ENCODE peak calls at places on chromosomes 16 and 17, in four cellular contexts. One of them, this sample, is unnamed.

GRCh38 chr16:22425036-22425801 is 50.8 kb upstream of the CDR2 start:
- DNase-seq in sigmoid colon: peak; percentile 78
- DNase-seq in esophagus squamous epithelium: no peak
- DNase-seq in neural progenitor cell: no peak
- DNase-seq in this sample: no peak

GRCh38 chr17:40068917-40069750 is 6.4 kb downstream of the THRA start:
- DNase-seq in esophagus squamous epithelium: no peak
- DNase-seq in sigmoid colon: peak; percentile 99
- DNase-seq in neural progenitor cell: peak; percentile 60
- DNase-seq in this sample: peak; percentile 90

GRCh38 chr17:65055280-65055707 is 1.2 kb downstream of the GNA13 start:
- DNase-seq in sigmoid colon: no peak
- DNase-seq in esophagus squamous epithelium: no peak
- DNase-seq in neural progenitor cell: no peak
- DNase-seq in this sample: no peak

GRCh38 chr17:75631353-75631752 is 1.9 kb upstream of the SMIM5 start:
- DNase-seq in sigmoid colon: no peak
- DNase-seq in neural progenitor cell: no peak
- DNase-seq in esophagus squamous epithelium: no peak
- DNase-seq in this sample: no peak

GRCh38 chr16:11139624-11140375 is 116.2 kb downstream of the SOCS1 start:
- DNase-seq in sigmoid colon: no peak
- DNase-seq in esophagus squamous epithelium: no peak
- DNase-seq in neural progenitor cell: peak; percentile 21
- DNase-seq in this sample: no peak

GRCh38 chr17:42130310-42130936 is 7.8 kb downstream of the HSPB9 start:
- DNase-seq in neural progenitor cell: no peak
- DNase-seq in esophagus squamous epithelium: no peak
- DNase-seq in sigmoid colon: no peak
- DNase-seq in this sample: no peak

GRCh38 chr16:87150359-87151280 is 166.6 kb downstream of the C16orf95 start:
- DNase-seq in neural progenitor cell: no peak
- DNase-seq in sigmoid colon: no peak
- DNase-seq in esophagus squamous epithelium: no peak
- DNase-seq in this sample: no peak

GRCh38 chr16:86994651-86995171 is 322.5 kb downstream of the C16orf95 start:
- DNase-seq in neural progenitor cell: peak; percentile 50
- DNase-seq in sigmoid colon: peak; percentile 45
- DNase-seq in esophagus squamous epithelium: no peak
- DNase-seq in this sample: no peak

GRCh38 chr16:9107025-9107970 is 15.9 kb downstream of the HAPSTR1 start:
- DNase-seq in neural progenitor cell: no peak
- DNase-seq in sigmoid colon: no peak
- DNase-seq in esophagus squamous epithelium: no peak
- DNase-seq in this sample: no peak

GRCh38 chr17:33459078-33459940 is 166.2 kb upstream of the ASIC2 start:
- DNase-seq in sigmoid colon: no peak
- DNase-seq in esophagus squamous epithelium: no peak
- DNase-seq in neural progenitor cell: no peak
- DNase-seq in this sample: no peak

GRCh38 chr16:15141586-15141985 is 47.5 kb upstream of the RRN3 start:
- DNase-seq in neural progenitor cell: no peak
- DNase-seq in esophagus squamous epithelium: no peak
- DNase-seq in sigmoid colon: peak; percentile 64
- DNase-seq in this sample: no peak

GRCh38 chr16:19291459-19291858 is 5.9 kb downstream of the CLEC19A start:
- DNase-seq in sigmoid colon: no peak
- DNase-seq in neural progenitor cell: peak; percentile 96
- DNase-seq in esophagus squamous epithelium: no peak
- DNase-seq in this sample: no peak

GRCh38 chr17:39399792-39400191 is 1.6 kb downstream of the FBXL20 start:
- DNase-seq in sigmoid colon: no peak
- DNase-seq in neural progenitor cell: no peak
- DNase-seq in esophagus squamous epithelium: no peak
- DNase-seq in this sample: no peak

GRCh38 chr16:74275031-74275636 is 21.5 kb upstream of the PSMD7 start:
- DNase-seq in sigmoid colon: no peak
- DNase-seq in esophagus squamous epithelium: no peak
- DNase-seq in neural progenitor cell: no peak
- DNase-seq in this sample: no peak

GRCh38 chr16:49510676-49511305 is 137.2 kb downstream of the C16orf78 start:
- DNase-seq in esophagus squamous epithelium: no peak
- DNase-seq in sigmoid colon: no peak
- DNase-seq in neural progenitor cell: no peak
- DNase-seq in this sample: no peak

GRCh38 chr16:70162041-70162451 is 11.5 kb upstream of the CLEC18C start:
- DNase-seq in esophagus squamous epithelium: no peak
- DNase-seq in sigmoid colon: no peak
- DNase-seq in neural progenitor cell: no peak
- DNase-seq in this sample: no peak

GRCh38 chr16:49469930-49470451 is 96.4 kb downstream of the C16orf78 start:
- DNase-seq in sigmoid colon: peak; percentile 46
- DNase-seq in neural progenitor cell: no peak
- DNase-seq in esophagus squamous epithelium: no peak
- DNase-seq in this sample: no peak

GRCh38 chr16:1196494-1196893 is 28.6 kb downstream of the TPSG1 start:
- DNase-seq in neural progenitor cell: no peak
- DNase-seq in sigmoid colon: no peak
- DNase-seq in esophagus squamous epithelium: no peak
- DNase-seq in this sample: no peak

GRCh38 chr16:84483882-84484565 is 20.4 kb downstream of the MEAK7 start:
- DNase-seq in neural progenitor cell: no peak
- DNase-seq in esophagus squamous epithelium: no peak
- DNase-seq in sigmoid colon: no peak
- DNase-seq in this sample: no peak

GRCh38 chr17:19482571-19482970 is 51.1 kb upstream of the SLC47A1 start:
- DNase-seq in sigmoid colon: no peak
- DNase-seq in neural progenitor cell: no peak
- DNase-seq in esophagus squamous epithelium: no peak
- DNase-seq in this sample: no peak

GRCh38 chr17:68646626-68647526 is 45.7 kb upstream of the FAM20A start:
- DNase-seq in sigmoid colon: no peak
- DNase-seq in neural progenitor cell: no peak
- DNase-seq in esophagus squamous epithelium: no peak
- DNase-seq in this sample: no peak

GRCh38 chr16:3458852-3459361 is 15.4 kb downstream of the NAA60 start:
- DNase-seq in neural progenitor cell: no peak
- DNase-seq in sigmoid colon: no peak
- DNase-seq in esophagus squamous epithelium: no peak
- DNase-seq in this sample: no peak

GRCh38 chr16:5504028-5504758 is 406.6 kb upstream of the EEF2KMT start:
- DNase-seq in sigmoid colon: peak; percentile 72
- DNase-seq in esophagus squamous epithelium: no peak
- DNase-seq in neural progenitor cell: no peak
- DNase-seq in this sample: no peak

GRCh38 chr17:60439501-60439900 is 17.2 kb downstream of the CHCT1 start:
- DNase-seq in neural progenitor cell: no peak
- DNase-seq in sigmoid colon: no peak
- DNase-seq in esophagus squamous epithelium: no peak
- DNase-seq in this sample: no peak

GRCh38 chr17:80118601-80119270 is 17.4 kb downstream of the GAA start:
- DNase-seq in sigmoid colon: peak; percentile 46
- DNase-seq in esophagus squamous epithelium: no peak
- DNase-seq in neural progenitor cell: no peak
- DNase-seq in this sample: no peak

GRCh38 chr17:75894049-75894742 is 2.6 kb downstream of the TRIM65 start:
- DNase-seq in neural progenitor cell: peak; percentile 55
- DNase-seq in esophagus squamous epithelium: no peak
- DNase-seq in sigmoid colon: peak; percentile 79
- DNase-seq in this sample: no peak

GRCh38 chr17:39674702-39675389 is 6.6 kb downstream of the PNMT start:
- DNase-seq in sigmoid colon: no peak
- DNase-seq in neural progenitor cell: no peak
- DNase-seq in esophagus squamous epithelium: no peak
- DNase-seq in this sample: no peak

GRCh38 chr17:80955673-80956306 is 35.9 kb upstream of the CHMP6 start:
- DNase-seq in esophagus squamous epithelium: no peak
- DNase-seq in neural progenitor cell: peak; percentile 67
- DNase-seq in sigmoid colon: peak; percentile 46
- DNase-seq in this sample: no peak

GRCh38 chr17:37614391-37614790 is 5.2 kb upstream of the SYNRG start:
- DNase-seq in neural progenitor cell: no peak
- DNase-seq in esophagus squamous epithelium: no peak
- DNase-seq in sigmoid colon: no peak
- DNase-seq in this sample: no peak

GRCh38 chr16:88602091-88602490 is 31.9 kb downstream of the ZC3H18 start:
- DNase-seq in neural progenitor cell: no peak
- DNase-seq in esophagus squamous epithelium: no peak
- DNase-seq in sigmoid colon: no peak
- DNase-seq in this sample: no peak

GRCh38 chr16:88610080-88610479 is 28.3 kb upstream of the IL17C start:
- DNase-seq in neural progenitor cell: peak; percentile 42
- DNase-seq in esophagus squamous epithelium: no peak
- DNase-seq in sigmoid colon: no peak
- DNase-seq in this sample: no peak

GRCh38 chr16:88608076-88608475 is 30.3 kb upstream of the IL17C start:
- DNase-seq in sigmoid colon: no peak
- DNase-seq in neural progenitor cell: no peak
- DNase-seq in esophagus squamous epithelium: no peak
- DNase-seq in this sample: no peak

GRCh38 chr16:88605186-88606145 is 32.9 kb upstream of the IL17C start:
- DNase-seq in esophagus squamous epithelium: no peak
- DNase-seq in sigmoid colon: no peak
- DNase-seq in neural progenitor cell: no peak
- DNase-seq in this sample: no peak

GRCh38 chr16:88606146-88606757 is 32.1 kb upstream of the IL17C start:
- DNase-seq in sigmoid colon: no peak
- DNase-seq in esophagus squamous epithelium: no peak
- DNase-seq in neural progenitor cell: no peak
- DNase-seq in this sample: no peak
- H3K4me1 ChIP-seq in sigmoid colon: no peaks in the 10 kb centered on the region
- H3K4me1 ChIP-seq in esophagus squamous epithelium: no peaks in the 10 kb centered on the region
- H3K4me1 ChIP-seq in neural progenitor cell: no peaks in the 10 kb centered on the region
- H3K4me1 ChIP-seq in this sample: no peaks in the 10 kb centered on the region

GRCh38 chr17:27299384-27300049 is 5.6 kb downstream of the WSB1 start:
- DNase-seq in neural progenitor cell: no peak
- DNase-seq in sigmoid colon: no peak
- DNase-seq in esophagus squamous epithelium: no peak
- DNase-seq in this sample: no peak

GRCh38 chr17:27295945-27296344 is 2.0 kb downstream of the WSB1 start:
- DNase-seq in neural progenitor cell: no peak
- DNase-seq in sigmoid colon: no peak
- DNase-seq in esophagus squamous epithelium: no peak
- DNase-seq in this sample: no peak

GRCh38 chr17:27293898-27294688 is at the start of gene WSB1:
- DNase-seq in neural progenitor cell: peak; percentile 97
- DNase-seq in esophagus squamous epithelium: peak; percentile 78
- DNase-seq in sigmoid colon: peak; percentile 97
- DNase-seq in this sample: peak; percentile 95

GRCh38 chr17:27294689-27295630 is 1.0 kb downstream of the WSB1 start:
- DNase-seq in neural progenitor cell: peak; percentile 82
- DNase-seq in esophagus squamous epithelium: peak; percentile 24
- DNase-seq in sigmoid colon: peak; percentile 89
- DNase-seq in this sample: peak; percentile 84

DNA sequence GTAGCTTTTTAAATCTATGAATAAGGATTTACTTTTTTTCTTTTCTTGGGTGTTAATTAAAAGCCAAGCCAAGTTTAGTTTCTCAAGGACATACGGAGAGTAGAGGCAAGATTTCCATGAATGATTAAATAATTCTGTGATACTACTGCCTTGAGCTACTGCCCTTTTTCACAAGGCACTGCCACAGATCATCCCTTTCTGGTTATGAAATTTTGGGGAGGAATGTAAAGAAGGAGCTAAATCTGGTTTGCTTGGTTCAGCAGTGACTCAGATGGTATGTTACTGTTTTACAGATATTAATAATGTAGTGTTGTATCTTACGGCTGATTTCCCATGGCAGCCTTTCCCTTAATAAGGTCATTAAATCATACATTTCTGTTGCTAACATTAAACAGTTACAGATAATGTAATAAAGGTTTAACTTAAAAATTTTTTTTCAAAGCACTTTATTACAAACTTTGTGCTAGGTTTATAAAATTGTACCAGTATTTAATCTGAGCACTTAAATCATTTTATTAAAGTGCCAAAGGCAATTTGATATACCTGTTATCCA is 2.6 kb downstream of the WSB1 start:
- DNase-seq in esophagus squamous epithelium: no peak
- DNase-seq in sigmoid colon: no peak
- DNase-seq in neural progenitor cell: no peak
- DNase-seq in this sample: no peak
- H3K36me3 ChIP-seq in esophagus squamous epithelium: no peaks in the 10 kb centered on the region
- H3K36me3 ChIP-seq in sigmoid colon: no peaks in the 10 kb centered on the region
- H3K36me3 ChIP-seq in neural progenitor cell: peaks cover 6% of the 10 kb centered on the region
- H3K36me3 ChIP-seq in this sample: no peaks in the 10 kb centered on the region

DNA sequence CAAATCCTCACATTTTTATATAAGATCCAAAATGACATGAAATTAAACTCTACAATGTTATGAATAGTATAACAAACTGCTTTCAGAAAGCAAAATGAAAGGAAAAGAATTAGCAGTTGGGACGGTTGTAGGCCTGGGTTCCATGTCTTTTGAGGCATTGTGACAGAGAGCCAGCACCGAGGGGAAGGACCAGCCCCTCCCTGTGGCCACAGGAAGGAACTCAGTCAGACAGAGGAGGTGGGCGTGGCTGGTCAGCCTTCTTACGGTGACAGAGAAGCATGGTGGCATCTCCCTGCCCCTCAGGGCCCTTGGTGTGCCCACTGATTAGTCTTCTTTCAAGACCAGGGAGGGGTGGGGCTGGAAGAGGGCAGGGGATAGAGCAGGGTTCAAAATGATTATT is 5.7 kb downstream of the ZNF319 start:
- DNase-seq in esophagus squamous epithelium: no peak
- DNase-seq in sigmoid colon: no peak
- DNase-seq in neural progenitor cell: peak; percentile 81
- DNase-seq in this sample: no peak
- H3K4me1 ChIP-seq in esophagus squamous epithelium: peaks cover 14% of the 10 kb centered on the region
- H3K4me1 ChIP-seq in sigmoid colon: peaks cover 22% of the 10 kb centered on the region
- H3K4me1 ChIP-seq in neural progenitor cell: peaks cover 8% of the 10 kb centered on the region
- H3K4me1 ChIP-seq in this sample: peaks cover 23% of the 10 kb centered on the region

GRCh38 chr17:3681057-3681456 is 12.4 kb downstream of the EMC6 start:
- DNase-seq in neural progenitor cell: no peak
- DNase-seq in sigmoid colon: no peak
- DNase-seq in esophagus squamous epithelium: no peak
- DNase-seq in this sample: no peak

GRCh38 chr17:3681565-3681964 is 13.0 kb downstream of the EMC6 start:
- DNase-seq in esophagus squamous epithelium: no peak
- DNase-seq in neural progenitor cell: no peak
- DNase-seq in sigmoid colon: no peak
- DNase-seq in this sample: no peak

GRCh38 chr17:3679186-3680126 is 10.8 kb downstream of the EMC6 start:
- DNase-seq in neural progenitor cell: no peak
- DNase-seq in sigmoid colon: no peak
- DNase-seq in esophagus squamous epithelium: no peak
- DNase-seq in this sample: no peak

GRCh38 chr17:3678095-3678820 is 9.6 kb downstream of the EMC6 start:
- DNase-seq in sigmoid colon: no peak
- DNase-seq in neural progenitor cell: peak; percentile 65
- DNase-seq in esophagus squamous epithelium: no peak
- DNase-seq in this sample: no peak

DNA sequence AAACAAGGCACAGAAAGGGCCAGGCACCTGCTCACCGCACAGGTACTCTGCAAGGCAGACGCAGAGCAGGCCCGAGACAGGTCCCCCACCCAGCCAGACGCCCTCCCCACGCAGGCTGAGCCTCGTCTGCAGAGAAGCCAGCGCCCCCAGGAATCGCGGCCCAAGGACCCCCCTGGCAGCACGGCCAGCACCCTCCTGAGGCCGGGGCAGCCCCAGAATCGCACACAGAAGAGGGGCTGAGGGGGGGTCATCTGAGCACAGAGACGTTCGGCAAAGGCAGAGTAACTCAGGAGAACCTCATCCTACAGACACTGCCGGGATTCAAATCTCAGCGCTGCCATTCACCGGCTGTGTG is 10.2 kb downstream of the EMC6 start:
- DNase-seq in esophagus squamous epithelium: no peak
- DNase-seq in sigmoid colon: no peak
- DNase-seq in neural progenitor cell: no peak
- DNase-seq in this sample: no peak
- H3K36me3 ChIP-seq in esophagus squamous epithelium: no peaks in the 10 kb centered on the region
- H3K36me3 ChIP-seq in sigmoid colon: no peaks in the 10 kb centered on the region
- H3K36me3 ChIP-seq in neural progenitor cell: no peaks in the 10 kb centered on the region
- H3K36me3 ChIP-seq in this sample: no peaks in the 10 kb centered on the region